ENCODE peak calls at places on chromosomes 11 and 22, in eight cellular contexts. S, W, X, F, E, B, V and Q are unnamed samples.

GRCh38 chr11:29435421-29435820 is 581.4 kb downstream of the KCNA4 start:
- DNase-seq in S (no peak), W (no peak), X (no peak), F (no peak), E (peak; percentile 21), B (no peak), V (no peak), Q (peak; percentile 36)

GRCh38 chr11:117690484-117691205 is 106.4 kb downstream of the DSCAML1 start:
- DNase-seq in S (no peak), W (no peak), X (no peak), F (peak; percentile 74), E (no peak), B (no peak), V (no peak), Q (no peak)

GRCh38 chr11:19101803-19102520 is 15.0 kb upstream of the ZDHHC13 start:
- DNase-seq in S (no peak), W (no peak), X (no peak), F (no peak), E (no peak), B (peak; percentile 89), V (no peak), Q (no peak)

GRCh38 chr11:14905104-14906033 is 13.3 kb upstream of the CYP2R1 start:
- DNase-seq in S (peak; percentile 49), W (peak; percentile 34), X (peak; percentile 36), F (peak; percentile 78), E (peak; percentile 47), B (peak; percentile 18), V (no peak), Q (peak; percentile 35)

GRCh38 chr22:32804036-32804435 is 2.5 kb downstream of the TIMP3 start:
- DNase-seq in S (no peak), W (no peak), X (no peak), F (no peak), E (peak; percentile 51), B (peak; percentile 57), V (no peak), Q (peak; percentile 46)

GRCh38 chr11:89416961-89417360 is 74.2 kb downstream of the NOX4 start:
- DNase-seq in S (no peak), W (no peak), X (no peak), F (no peak), E (no peak), B (no peak), V (no peak), Q (no peak)

GRCh38 chr11:9535189-9535781 is 38.2 kb upstream of the WEE1 start:
- DNase-seq in S (peak; percentile 71), W (no peak), X (peak; percentile 72), F (peak; percentile 92), E (peak; percentile 94), B (peak; percentile 95), V (peak; percentile 58), Q (peak; percentile 90)

GRCh38 chr11:20360650-20361049 is 2.9 kb upstream of the HTATIP2 start:
- DNase-seq in S (peak; percentile 24), W (no peak), X (no peak), F (peak; percentile 42), E (peak; percentile 58), B (no peak), V (no peak), Q (peak; percentile 43)

GRCh38 chr22:29879738-29880137 is 3.2 kb upstream of the MTMR3 start:
- DNase-seq in S (peak; percentile 48), W (no peak), X (no peak), F (peak; percentile 21), E (no peak), B (peak; percentile 14), V (no peak), Q (no peak)

GRCh38 chr11:105148241-105148640 is 8.7 kb upstream of the CARD18 start:
- DNase-seq in S (no peak), W (no peak), X (no peak), F (no peak), E (no peak), B (peak; percentile 76), V (no peak), Q (no peak)

GRCh38 chr11:78809931-78810481 is 235.3 kb upstream of the NARS2 start:
- DNase-seq in S (no peak), W (no peak), X (no peak), F (no peak), E (peak; percentile 29), B (no peak), V (no peak), Q (no peak)

GRCh38 chr11:10294289-10294953 is 402 bp upstream of the SBF2 start:
- DNase-seq in S (peak; percentile 62), W (no peak), X (peak; percentile 48), F (peak; percentile 51), E (peak; percentile 88), B (peak; percentile 59), V (peak; percentile 74), Q (peak; percentile 84)

GRCh38 chr11:85595285-85595884 is 31.8 kb downstream of the DLG2 start:
- DNase-seq in S (peak; percentile 62), W (no peak), X (no peak), F (peak; percentile 68), E (peak; percentile 71), B (peak; percentile 53), V (no peak), Q (peak; percentile 71)

GRCh38 chr22:28316014-28316413 is 363.6 kb downstream of the TTC28 start:
- DNase-seq in S (no peak), W (no peak), X (no peak), F (no peak), E (no peak), B (peak; percentile 72), V (no peak), Q (no peak)

GRCh38 chr11:477042-477715 is 27.1 kb downstream of the PTDSS2 start:
- DNase-seq in S (no peak), W (no peak), X (no peak), F (no peak), E (no peak), B (no peak), V (no peak), Q (no peak)
- H3K4me3 ChIP-seq in S (no peak overlapping the region), W (no peak overlapping the region), X (no peak overlapping the region), F (no peak overlapping the region), E (no peak overlapping the region), B (no peak overlapping the region), V (no peak overlapping the region), Q (no peak overlapping the region)

GRCh38 chr22:48515571-48516200 is 1312.0 kb downstream of the BRD1 start:
- DNase-seq in S (no peak), W (no peak), X (no peak), F (no peak), E (no peak), B (no peak), V (no peak), Q (no peak)

GRCh38 chr22:48520207-48520606 is 1307.5 kb downstream of the BRD1 start:
- DNase-seq in S (no peak), W (no peak), X (no peak), F (no peak), E (no peak), B (no peak), V (no peak), Q (no peak)

GRCh38 chr22:48513929-48514328 is 1313.7 kb downstream of the BRD1 start:
- DNase-seq in S (no peak), W (no peak), X (no peak), F (no peak), E (no peak), B (no peak), V (peak; percentile 48), Q (no peak)

GRCh38 chr22:48516571-48516970 is 1311.1 kb downstream of the BRD1 start:
- DNase-seq in S (no peak), W (no peak), X (no peak), F (no peak), E (no peak), B (no peak), V (no peak), Q (no peak)

DNA sequence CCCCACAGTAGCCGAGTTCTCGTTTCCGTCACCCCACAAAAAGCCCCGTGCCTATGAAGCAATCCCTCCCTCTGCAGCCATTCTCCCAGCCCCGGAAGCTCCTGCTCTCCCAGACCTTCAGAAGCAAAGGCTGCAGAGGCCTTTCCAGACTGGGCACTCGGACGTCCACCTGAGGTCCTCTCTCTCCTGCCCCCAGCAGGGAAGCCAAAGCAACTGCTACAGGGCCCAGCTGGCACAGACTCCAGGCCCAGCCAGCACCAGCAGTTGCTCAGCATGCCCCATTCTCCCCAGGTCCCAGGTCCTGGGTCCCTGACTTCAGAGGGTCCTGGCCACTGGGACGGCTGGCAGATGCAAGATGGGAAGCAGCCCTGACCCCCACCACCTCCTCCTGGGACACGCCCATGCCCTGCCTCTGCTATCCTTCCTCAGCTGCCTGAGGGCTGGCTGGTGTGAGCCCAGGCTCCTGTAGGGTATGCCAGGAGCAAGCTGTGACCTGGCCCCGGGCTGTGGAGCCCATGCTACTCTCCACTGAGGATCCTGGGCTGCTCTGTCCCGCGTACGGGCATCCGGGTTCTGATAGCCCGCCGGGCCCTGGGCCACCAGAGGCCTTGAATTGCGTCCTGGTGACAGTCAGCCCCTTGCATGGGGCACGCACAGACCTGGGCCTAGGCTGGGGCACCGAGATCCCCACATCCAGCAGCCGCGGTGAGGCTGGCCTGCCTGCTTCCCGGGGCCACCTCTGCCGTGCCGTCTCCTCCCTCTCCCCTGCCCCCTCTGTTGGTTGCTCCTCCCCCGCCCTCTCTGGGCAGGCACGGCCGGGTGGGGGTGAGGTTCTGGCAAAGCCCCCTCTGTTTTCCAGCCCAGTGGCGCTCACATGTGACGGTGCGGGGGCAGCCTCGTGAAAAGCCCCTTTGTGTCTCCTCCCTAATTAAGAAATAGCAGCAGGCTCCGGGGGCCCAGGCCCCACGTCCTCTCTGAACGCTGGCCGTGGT is 1310.3 kb downstream of the BRD1 start:
- DNase-seq in S (peak; percentile 48), W (no peak), X (no peak), F (no peak), E (no peak), B (no peak), V (no peak), Q (no peak)
- TF ChIP-seq CTCF in S (no peak), W (no peak), X (no peak), F (peak; percentile 29), E (no peak), B (no peak), V (no peak), Q (no peak)

GRCh38 chr11:7967826-7968225 is 2.6 kb upstream of the NLRP10 start:
- DNase-seq in S (no peak), W (no peak), X (no peak), F (no peak), E (no peak), B (peak; percentile 41), V (no peak), Q (no peak)

GRCh38 chr11:7967097-7967496 is 1.9 kb upstream of the NLRP10 start:
- DNase-seq in S (no peak), W (no peak), X (no peak), F (no peak), E (no peak), B (peak; percentile 70), V (no peak), Q (no peak)

GRCh38 chr11:7971846-7972245 is 6.6 kb upstream of the NLRP10 start:
- DNase-seq in S (no peak), W (no peak), X (no peak), F (no peak), E (peak; percentile 61), B (no peak), V (no peak), Q (peak; percentile 33)

GRCh38 chr11:7969756-7970646 is 4.8 kb upstream of the NLRP10 start:
- DNase-seq in S (no peak), W (no peak), X (no peak), F (no peak), E (no peak), B (no peak), V (no peak), Q (no peak)

GRCh38 chr11:7968686-7969085 is 3.4 kb upstream of the NLRP10 start:
- DNase-seq in S (no peak), W (no peak), X (no peak), F (no peak), E (no peak), B (no peak), V (no peak), Q (no peak)
- H3K4me3 ChIP-seq in S (no peak overlapping the region), W (no peak overlapping the region), X (no peak overlapping the region), F (no peak overlapping the region), E (no peak overlapping the region), B (no peak overlapping the region), V (no peak overlapping the region), Q (no peak overlapping the region)

GRCh38 chr11:77473801-77474508 is at the start of gene PAK1:
- DNase-seq in S (peak; percentile 91), W (peak; percentile 13), X (peak; percentile 81), F (peak; percentile 91), E (peak; percentile 74), B (peak; percentile 92), V (peak; percentile 97), Q (peak; percentile 88)
- TF ChIP-seq CTCF in S (peak; percentile 23), W (no peak), X (no peak), F (peak; percentile 24), E (peak; percentile 8), B (peak; percentile 8), V (peak; percentile 53), Q (no peak)